ENCODE peak calls at places on chromosomes 1 and 21, in nine cellular contexts. One of them, this sample, is unnamed.

GRCh38 chr21:25107708-25108107 is 499.6 kb downstream of the MRPL39 start:
- DNase-seq in fibroblast of villous mesenchyme: peak
- DNase-seq in GM12864: no peak
- DNase-seq in left lung: no peak
- DNase-seq in progenitor cell of endocrine pancreas: no peak
- DNase-seq in chondrocyte: no peak
- DNase-seq in neural crest cell: no peak
- DNase-seq in fibroblast of lung: peak
- DNase-seq in A549: no peak
- DNase-seq in this sample: no peak

GRCh38 chr1:76145332-76145731 is 70.8 kb downstream of the ST6GALNAC3 start:
- DNase-seq in chondrocyte: no peak
- DNase-seq in fibroblast of lung: no peak
- DNase-seq in fibroblast of villous mesenchyme: no peak
- DNase-seq in A549: no peak
- DNase-seq in neural crest cell: no peak
- DNase-seq in left lung: no peak
- DNase-seq in progenitor cell of endocrine pancreas: no peak
- DNase-seq in GM12864: no peak
- DNase-seq in this sample: no peak

GRCh38 chr1:196312739-196313138 is 295.5 kb downstream of the KCNT2 start:
- DNase-seq in neural crest cell: no peak
- DNase-seq in progenitor cell of endocrine pancreas: no peak
- DNase-seq in left lung: no peak
- DNase-seq in fibroblast of lung: no peak
- DNase-seq in fibroblast of villous mesenchyme: no peak
- DNase-seq in chondrocyte: no peak
- DNase-seq in GM12864: no peak
- DNase-seq in A549: no peak
- DNase-seq in this sample: no peak

GRCh38 chr1:68585371-68585770 is 88.5 kb upstream of the DEPDC1 start:
- DNase-seq in chondrocyte: no peak
- DNase-seq in neural crest cell: no peak
- DNase-seq in fibroblast of lung: no peak
- DNase-seq in progenitor cell of endocrine pancreas: no peak
- DNase-seq in left lung: no peak
- DNase-seq in fibroblast of villous mesenchyme: no peak
- DNase-seq in A549: no peak
- DNase-seq in GM12864: no peak
- DNase-seq in this sample: no peak

GRCh38 chr1:243420968-243421675 is 165.3 kb downstream of the SDCCAG8 start:
- DNase-seq in A549: no peak
- DNase-seq in progenitor cell of endocrine pancreas: no peak
- DNase-seq in fibroblast of villous mesenchyme: peak
- DNase-seq in fibroblast of lung: peak
- DNase-seq in neural crest cell: no peak
- DNase-seq in chondrocyte: no peak
- DNase-seq in left lung: no peak
- DNase-seq in GM12864: no peak
- DNase-seq in this sample: no peak

GRCh38 chr1:87778896-87779295 is 450.2 kb downstream of the LMO4 start:
- DNase-seq in fibroblast of villous mesenchyme: no peak
- DNase-seq in progenitor cell of endocrine pancreas: no peak
- DNase-seq in fibroblast of lung: peak
- DNase-seq in chondrocyte: no peak
- DNase-seq in A549: no peak
- DNase-seq in GM12864: no peak
- DNase-seq in neural crest cell: no peak
- DNase-seq in left lung: no peak
- DNase-seq in this sample: no peak

GRCh38 chr1:216215169-216215568 is 208.1 kb downstream of the USH2A start:
- DNase-seq in GM12864: no peak
- DNase-seq in A549: no peak
- DNase-seq in fibroblast of villous mesenchyme: no peak
- DNase-seq in progenitor cell of endocrine pancreas: no peak
- DNase-seq in left lung: no peak
- DNase-seq in chondrocyte: no peak
- DNase-seq in neural crest cell: no peak
- DNase-seq in fibroblast of lung: peak
- DNase-seq in this sample: no peak

GRCh38 chr1:31618916-31619846 is 1.7 kb downstream of the HCRTR1 start:
- DNase-seq in chondrocyte: no peak
- DNase-seq in neural crest cell: no peak
- DNase-seq in left lung: no peak
- DNase-seq in fibroblast of lung: no peak
- DNase-seq in fibroblast of villous mesenchyme: no peak
- DNase-seq in A549: no peak
- DNase-seq in GM12864: no peak
- DNase-seq in progenitor cell of endocrine pancreas: no peak
- DNase-seq in this sample: no peak

GRCh38 chr1:36467027-36467410 is 2.8 kb upstream of the MRPS15 start:
- DNase-seq in fibroblast of villous mesenchyme: no peak
- DNase-seq in chondrocyte: no peak
- DNase-seq in A549: no peak
- DNase-seq in left lung: no peak
- DNase-seq in neural crest cell: no peak
- DNase-seq in progenitor cell of endocrine pancreas: no peak
- DNase-seq in GM12864: no peak
- DNase-seq in fibroblast of lung: no peak
- DNase-seq in this sample: no peak

GRCh38 chr1:36466370-36467026 is 2.3 kb upstream of the MRPS15 start:
- DNase-seq in fibroblast of villous mesenchyme: no peak
- DNase-seq in A549: no peak
- DNase-seq in left lung: no peak
- DNase-seq in chondrocyte: no peak
- DNase-seq in progenitor cell of endocrine pancreas: no peak
- DNase-seq in neural crest cell: no peak
- DNase-seq in GM12864: no peak
- DNase-seq in fibroblast of lung: no peak
- DNase-seq in this sample: no peak

GRCh38 chr1:36467708-36468455 is 3.7 kb upstream of the MRPS15 start:
- DNase-seq in A549: no peak
- DNase-seq in left lung: no peak
- DNase-seq in chondrocyte: no peak
- DNase-seq in GM12864: no peak
- DNase-seq in progenitor cell of endocrine pancreas: no peak
- DNase-seq in fibroblast of villous mesenchyme: no peak
- DNase-seq in neural crest cell: no peak
- DNase-seq in fibroblast of lung: no peak
- DNase-seq in this sample: no peak

GRCh38 chr1:36471830-36472641 is 7.9 kb upstream of the MRPS15 start:
- DNase-seq in left lung: no peak
- DNase-seq in chondrocyte: peak
- DNase-seq in progenitor cell of endocrine pancreas: no peak
- DNase-seq in A549: no peak
- DNase-seq in fibroblast of lung: no peak
- DNase-seq in GM12864: no peak
- DNase-seq in fibroblast of villous mesenchyme: no peak
- DNase-seq in neural crest cell: no peak
- DNase-seq in this sample: no peak

DNA sequence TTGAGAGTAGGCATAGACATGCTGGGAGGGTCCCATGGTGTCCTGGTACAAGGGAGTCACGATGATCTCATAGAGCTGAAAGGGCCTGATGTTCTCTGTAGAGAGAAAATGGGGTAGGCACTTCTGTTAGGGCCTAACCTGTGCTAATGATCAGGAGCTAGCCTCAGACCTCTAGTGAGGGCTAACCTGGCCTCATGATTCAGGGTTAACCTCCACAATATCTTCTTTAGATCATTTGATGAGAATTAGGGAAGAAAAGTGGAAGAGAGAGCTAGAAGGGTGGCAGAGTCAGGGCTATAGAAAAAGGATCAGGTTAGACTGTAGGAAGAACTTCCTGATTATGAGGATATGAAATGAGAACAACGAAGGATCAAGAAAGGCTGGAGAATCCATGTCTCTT is 5.0 kb upstream of the MRPS15 start:
- DNase-seq in A549: no peak
- DNase-seq in fibroblast of lung: no peak
- DNase-seq in neural crest cell: no peak
- DNase-seq in progenitor cell of endocrine pancreas: no peak
- DNase-seq in left lung: no peak
- DNase-seq in fibroblast of villous mesenchyme: no peak
- DNase-seq in GM12864: no peak
- DNase-seq in chondrocyte: no peak
- DNase-seq in this sample: no peak
- TF ChIP-seq CTCF in A549: no peak
- TF ChIP-seq CTCF in fibroblast of lung: no peak
- TF ChIP-seq CTCF in neural crest cell: no peak
- TF ChIP-seq CTCF in progenitor cell of endocrine pancreas: no peak
- TF ChIP-seq CTCF in left lung: no peak
- TF ChIP-seq CTCF in fibroblast of villous mesenchyme: no peak
- TF ChIP-seq CTCF in GM12864: no peak
- TF ChIP-seq CTCF in chondrocyte: no peak
- TF ChIP-seq CTCF in this sample: no peak

GRCh38 chr1:164671597-164672327 is 112.8 kb downstream of the PBX1 start:
- DNase-seq in left lung: no peak
- DNase-seq in fibroblast of lung: peak
- DNase-seq in GM12864: no peak
- DNase-seq in A549: no peak
- DNase-seq in progenitor cell of endocrine pancreas: no peak
- DNase-seq in fibroblast of villous mesenchyme: no peak
- DNase-seq in neural crest cell: no peak
- DNase-seq in chondrocyte: no peak
- DNase-seq in this sample: no peak

GRCh38 chr1:164672610-164673009 is 113.6 kb downstream of the PBX1 start:
- DNase-seq in left lung: no peak
- DNase-seq in GM12864: no peak
- DNase-seq in progenitor cell of endocrine pancreas: no peak
- DNase-seq in fibroblast of villous mesenchyme: no peak
- DNase-seq in neural crest cell: no peak
- DNase-seq in chondrocyte: no peak
- DNase-seq in fibroblast of lung: no peak
- DNase-seq in A549: no peak
- DNase-seq in this sample: no peak

GRCh38 chr1:164675342-164675904 is 116.4 kb downstream of the PBX1 start:
- DNase-seq in fibroblast of lung: peak
- DNase-seq in neural crest cell: no peak
- DNase-seq in left lung: no peak
- DNase-seq in A549: no peak
- DNase-seq in chondrocyte: no peak
- DNase-seq in fibroblast of villous mesenchyme: no peak
- DNase-seq in progenitor cell of endocrine pancreas: no peak
- DNase-seq in GM12864: no peak
- DNase-seq in this sample: no peak

GRCh38 chr1:164670026-164670425 is 111.0 kb downstream of the PBX1 start:
- DNase-seq in GM12864: no peak
- DNase-seq in progenitor cell of endocrine pancreas: no peak
- DNase-seq in A549: no peak
- DNase-seq in fibroblast of villous mesenchyme: no peak
- DNase-seq in chondrocyte: no peak
- DNase-seq in left lung: no peak
- DNase-seq in fibroblast of lung: no peak
- DNase-seq in neural crest cell: no peak
- DNase-seq in this sample: no peak

DNA sequence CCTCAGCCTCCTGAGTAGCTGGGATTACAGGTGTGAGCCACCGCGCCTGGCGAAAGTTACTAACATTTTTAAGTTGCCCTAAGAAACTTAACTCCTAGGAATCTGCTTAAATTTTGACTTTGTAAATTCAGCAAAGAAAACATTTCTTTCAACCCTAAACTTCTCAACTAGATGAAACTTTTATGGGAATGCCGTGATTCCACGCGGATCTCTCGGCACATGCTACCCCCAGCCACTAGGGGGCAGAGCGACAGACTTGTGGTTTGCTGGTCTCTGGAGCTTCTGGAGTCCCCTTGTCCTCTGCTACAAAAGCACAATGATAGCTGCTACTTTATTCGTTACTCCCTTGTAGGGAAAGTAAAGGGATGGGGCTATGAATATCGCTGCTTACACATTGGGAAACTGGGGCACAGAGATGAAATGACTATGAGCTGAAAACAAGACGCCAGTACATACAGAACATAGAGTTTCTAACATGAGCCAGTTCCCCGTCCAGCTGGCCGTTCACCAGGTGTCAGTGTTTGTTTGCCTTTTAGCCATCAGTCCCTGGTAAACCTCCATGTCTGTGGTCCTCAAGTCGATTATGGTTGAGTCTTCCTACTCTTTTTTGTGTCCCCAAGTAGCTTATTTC is 114.7 kb downstream of the PBX1 start:
- DNase-seq in GM12864: no peak
- DNase-seq in fibroblast of villous mesenchyme: no peak
- DNase-seq in neural crest cell: peak
- DNase-seq in progenitor cell of endocrine pancreas: no peak
- DNase-seq in left lung: no peak
- DNase-seq in A549: peak
- DNase-seq in chondrocyte: no peak
- DNase-seq in fibroblast of lung: no peak
- DNase-seq in this sample: no peak
- TF ChIP-seq CTCF in GM12864: peak
- TF ChIP-seq CTCF in fibroblast of villous mesenchyme: peak
- TF ChIP-seq CTCF in neural crest cell: peak
- TF ChIP-seq CTCF in progenitor cell of endocrine pancreas: peak
- TF ChIP-seq CTCF in left lung: no peak
- TF ChIP-seq CTCF in A549: peak
- TF ChIP-seq CTCF in chondrocyte: peak
- TF ChIP-seq CTCF in fibroblast of lung: peak
- TF ChIP-seq CTCF in this sample: peak

GRCh38 chr1:37958690-37959089 is 11.8 kb upstream of the INPP5B start:
- DNase-seq in fibroblast of villous mesenchyme: peak
- DNase-seq in progenitor cell of endocrine pancreas: no peak
- DNase-seq in A549: peak
- DNase-seq in GM12864: no peak
- DNase-seq in left lung: no peak
- DNase-seq in neural crest cell: no peak
- DNase-seq in chondrocyte: no peak
- DNase-seq in fibroblast of lung: peak
- DNase-seq in this sample: no peak

GRCh38 chr1:37951041-37951782 is 4.4 kb upstream of the INPP5B start:
- DNase-seq in A549: no peak
- DNase-seq in left lung: no peak
- DNase-seq in fibroblast of lung: no peak
- DNase-seq in progenitor cell of endocrine pancreas: no peak
- DNase-seq in fibroblast of villous mesenchyme: no peak
- DNase-seq in chondrocyte: peak
- DNase-seq in GM12864: no peak
- DNase-seq in neural crest cell: no peak
- DNase-seq in this sample: no peak

GRCh38 chr1:37951783-37952624 is 5.2 kb upstream of the INPP5B start:
- DNase-seq in progenitor cell of endocrine pancreas: no peak
- DNase-seq in A549: no peak
- DNase-seq in neural crest cell: no peak
- DNase-seq in fibroblast of villous mesenchyme: no peak
- DNase-seq in GM12864: no peak
- DNase-seq in left lung: no peak
- DNase-seq in fibroblast of lung: no peak
- DNase-seq in chondrocyte: peak
- DNase-seq in this sample: no peak

GRCh38 chr1:37952738-37953137 is 5.9 kb upstream of the INPP5B start:
- DNase-seq in fibroblast of lung: no peak
- DNase-seq in neural crest cell: no peak
- DNase-seq in progenitor cell of endocrine pancreas: no peak
- DNase-seq in fibroblast of villous mesenchyme: no peak
- DNase-seq in GM12864: no peak
- DNase-seq in chondrocyte: peak
- DNase-seq in A549: no peak
- DNase-seq in left lung: no peak
- DNase-seq in this sample: no peak

DNA sequence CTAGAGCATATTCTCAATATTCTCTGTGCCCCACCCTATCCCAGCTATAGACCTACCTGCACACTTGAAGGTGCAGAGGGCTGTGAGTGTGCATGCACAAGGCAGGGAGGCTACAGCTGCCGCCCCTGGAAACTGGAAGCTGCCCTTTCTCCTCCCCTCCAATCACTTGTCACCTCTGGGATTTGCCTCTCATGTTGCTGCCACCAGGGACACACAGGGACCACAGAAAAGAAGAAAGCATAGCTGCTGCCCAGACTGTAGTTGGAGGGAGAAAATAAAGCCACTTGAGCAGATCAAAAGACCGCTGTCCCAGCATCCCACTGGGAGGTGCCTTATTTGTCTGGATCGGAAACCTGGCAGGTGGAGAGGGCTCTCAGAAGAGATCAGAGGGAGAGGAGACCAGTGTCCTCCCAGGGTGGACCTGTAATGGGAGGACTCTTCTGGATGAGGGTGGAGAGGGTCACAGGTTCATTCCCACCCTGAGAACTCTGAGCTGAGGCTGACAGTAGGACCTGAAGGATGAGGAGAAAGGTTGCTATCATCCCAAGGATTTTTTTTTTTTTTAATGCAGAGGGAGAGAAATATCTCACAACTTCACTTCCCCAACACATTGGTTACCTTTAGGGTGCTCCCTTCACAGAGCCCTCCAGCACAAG is 7.6 kb upstream of the INPP5B start:
- DNase-seq in progenitor cell of endocrine pancreas: no peak
- DNase-seq in GM12864: no peak
- DNase-seq in fibroblast of lung: no peak
- DNase-seq in fibroblast of villous mesenchyme: no peak
- DNase-seq in chondrocyte: peak
- DNase-seq in A549: no peak
- DNase-seq in neural crest cell: no peak
- DNase-seq in left lung: no peak
- DNase-seq in this sample: no peak
- TF ChIP-seq CTCF in progenitor cell of endocrine pancreas: peak
- TF ChIP-seq CTCF in GM12864: no peak
- TF ChIP-seq CTCF in fibroblast of lung: no peak
- TF ChIP-seq CTCF in fibroblast of villous mesenchyme: no peak
- TF ChIP-seq CTCF in chondrocyte: no peak
- TF ChIP-seq CTCF in A549: no peak
- TF ChIP-seq CTCF in neural crest cell: no peak
- TF ChIP-seq CTCF in left lung: no peak
- TF ChIP-seq CTCF in this sample: no peak

DNA sequence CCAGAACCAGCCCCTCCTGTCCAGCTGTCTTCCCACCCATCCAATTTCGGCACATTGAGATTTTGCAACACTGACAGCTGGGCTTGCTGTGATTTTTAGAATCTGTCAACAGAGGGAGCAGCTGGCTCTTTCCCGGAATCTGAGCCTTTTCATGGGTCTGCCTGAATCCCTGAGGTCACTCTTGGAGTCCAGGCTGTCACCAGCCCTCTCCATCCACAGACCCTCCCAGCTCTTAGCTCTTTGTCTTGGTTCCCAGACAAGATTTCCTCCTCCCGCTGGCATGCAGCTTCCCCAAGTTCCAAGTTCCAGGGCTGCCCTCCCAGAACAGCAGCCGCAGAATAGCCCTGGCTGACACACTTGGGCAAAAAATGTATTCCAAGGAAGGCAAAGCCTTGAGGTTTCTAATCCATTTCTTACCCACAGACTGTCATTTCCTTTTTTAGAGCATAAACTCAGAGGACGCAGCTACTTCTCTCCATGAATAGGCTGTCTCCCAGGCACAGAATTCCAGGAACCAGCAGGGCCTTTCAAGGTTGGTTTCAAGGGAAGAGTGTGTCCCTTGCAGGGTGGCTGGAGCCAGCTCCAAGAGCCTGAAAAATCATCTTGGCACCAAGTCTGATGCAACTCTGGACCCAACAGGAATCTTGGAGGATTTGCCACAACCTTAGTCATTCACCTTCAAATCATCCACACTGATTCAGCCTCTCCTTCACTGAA is 7.1 kb upstream of the TMEM61 start:
- DNase-seq in A549: peak
- DNase-seq in fibroblast of villous mesenchyme: peak
- DNase-seq in GM12864: no peak
- DNase-seq in fibroblast of lung: peak
- DNase-seq in progenitor cell of endocrine pancreas: no peak
- DNase-seq in left lung: no peak
- DNase-seq in neural crest cell: peak
- DNase-seq in chondrocyte: no peak
- DNase-seq in this sample: no peak
- TF ChIP-seq CTCF in A549: peak
- TF ChIP-seq CTCF in fibroblast of villous mesenchyme: peak
- TF ChIP-seq CTCF in GM12864: no peak
- TF ChIP-seq CTCF in fibroblast of lung: peak
- TF ChIP-seq CTCF in progenitor cell of endocrine pancreas: peak
- TF ChIP-seq CTCF in left lung: no peak
- TF ChIP-seq CTCF in neural crest cell: peak
- TF ChIP-seq CTCF in chondrocyte: peak
- TF ChIP-seq CTCF in this sample: no peak

This sample was measured in mesothelial cell of epicardium.